ENCODE peak calls at places on chromosomes 5 and 9, in seven cellular contexts. G is GM13976; P is body of pancreas; H is neural crest cell; D is CD8-positive, alpha-beta T cell; T is endothelial cell; Q is cardiac fibroblast. O is an unnamed sample.

GRCh38 chr5:56323505-56323904 is 90.4 kb upstream of the ANKRD55 start:
- DNase-seq in Q (peak), D (no peak), G (no peak), P (peak), H (no peak), T (no peak), O (no peak)

GRCh38 chr5:1001406-1002270 is 7.0 kb upstream of the NKD2 start:
- DNase-seq in G (no peak), H (no peak), T (peak), P (no peak), D (no peak), Q (no peak), O (no peak)

GRCh38 chr9:21549251-21549765 is 67.2 kb upstream of the IFNE start:
- DNase-seq in T (no peak), D (no peak), P (peak), Q (peak), H (no peak), G (no peak), O (no peak)

GRCh38 chr9:35615981-35616680 is 2.1 kb downstream of the CD72 start:
- DNase-seq in Q (no peak), T (no peak), D (no peak), P (no peak), H (no peak), G (no peak), O (no peak)

GRCh38 chr5:116476903-116477537 is 97.6 kb downstream of the SEMA6A start:
- DNase-seq in Q (no peak), G (no peak), T (no peak), P (no peak), H (no peak), D (no peak), O (no peak)

GRCh38 chr9:131277673-131278420 is 1.5 kb upstream of the FAM78A start:
- DNase-seq in P (peak), G (peak), T (peak), D (peak), Q (peak), H (peak), O (no peak)

GRCh38 chr5:39622281-39622680 is 197.5 kb upstream of the DAB2 start:
- DNase-seq in P (no peak), G (no peak), T (no peak), D (no peak), Q (no peak), H (no peak), O (no peak)

GRCh38 chr9:120668399-120668798 is 45.9 kb downstream of the MEGF9 start:
- DNase-seq in T (no peak), Q (no peak), H (no peak), P (peak), G (no peak), D (no peak), O (no peak)

GRCh38 chr9:109868222-109868621 is 88.2 kb downstream of the PALM2AKAP2 start:
- DNase-seq in G (no peak), D (no peak), P (no peak), T (no peak), H (no peak), Q (peak), O (no peak)

GRCh38 chr9:88821749-88822106 is 169.5 kb upstream of the S1PR3 start:
- DNase-seq in D (no peak), T (no peak), G (no peak), H (no peak), P (no peak), Q (no peak), O (no peak)

GRCh38 chr5:144125163-144125726 is 45.2 kb downstream of the YIPF5 start:
- DNase-seq in P (no peak), Q (no peak), T (no peak), H (no peak), G (no peak), D (no peak), O (no peak)

GRCh38 chr5:63843190-63843589 is 119.1 kb downstream of the HTR1A start:
- DNase-seq in H (no peak), G (no peak), P (no peak), Q (no peak), T (no peak), D (no peak), O (no peak)

GRCh38 chr5:136032564-136032963 is 3.8 kb downstream of the TGFBI start:
- DNase-seq in D (no peak), G (no peak), P (no peak), T (no peak), Q (peak), H (no peak), O (no peak)

GRCh38 chr9:14300588-14300987 is 13.4 kb downstream of the NFIB start:
- DNase-seq in H (no peak), D (no peak), G (no peak), P (no peak), Q (no peak), T (no peak), O (no peak)

GRCh38 chr9:33153001-33153400 is 14.1 kb downstream of the B4GALT1 start:
- DNase-seq in G (no peak), P (no peak), Q (no peak), T (no peak), D (no peak), H (no peak), O (no peak)

GRCh38 chr9:91126761-91127420 is 234.8 kb downstream of the AUH start:
- DNase-seq in Q (peak), G (no peak), P (no peak), T (no peak), D (no peak), H (no peak), O (no peak)

GRCh38 chr9:109286571-109286977 is 34.3 kb downstream of the EPB41L4B start:
- DNase-seq in P (no peak), H (no peak), T (no peak), G (no peak), D (no peak), Q (peak), O (no peak)

GRCh38 chr5:125058185-125058826 is 311.9 kb upstream of the ZNF608 start:
- DNase-seq in T (no peak), P (no peak), G (no peak), Q (peak), D (no peak), H (no peak), O (no peak)

GRCh38 chr5:68074633-68075032 is 140.9 kb upstream of the PIK3R1 start:
- DNase-seq in G (no peak), H (no peak), Q (no peak), P (no peak), D (no peak), T (no peak), O (no peak)

GRCh38 chr9:134611046-134611445 is 30.6 kb upstream of the COL5A1 start:
- DNase-seq in T (no peak), H (no peak), Q (no peak), D (no peak), G (no peak), P (no peak), O (no peak)

GRCh38 chr5:90615355-90615754 is 56.8 kb downstream of the ADGRV1 start:
- DNase-seq in P (no peak), G (no peak), T (no peak), H (no peak), Q (no peak), D (no peak), O (no peak)

GRCh38 chr9:20314981-20315380 is 307.3 kb downstream of the MLLT3 start:
- DNase-seq in T (no peak), G (no peak), Q (no peak), H (no peak), D (no peak), P (no peak), O (no peak)

GRCh38 chr5:61724102-61724501 is 392.0 kb downstream of the ZSWIM6 start:
- DNase-seq in T (no peak), D (no peak), H (no peak), Q (no peak), G (no peak), P (no peak), O (no peak)

GRCh38 chr5:77985247-77985646 is 209.1 kb upstream of the TBCA start:
- DNase-seq in Q (no peak), T (no peak), H (no peak), G (no peak), D (no peak), P (no peak), O (no peak)

GRCh38 chr5:55608595-55608994 is 73.8 kb upstream of the PLPP1 start:
- DNase-seq in G (no peak), H (no peak), P (no peak), Q (no peak), D (no peak), T (no peak), O (no peak)

GRCh38 chr5:180315762-180316212 is 23.9 kb upstream of the MAPK9 start:
- DNase-seq in Q (peak), G (peak), D (peak), H (peak), P (peak), T (peak), O (peak)

GRCh38 chr5:141615991-141616715 is 2.6 kb downstream of the DIAPH1 start:
- DNase-seq in G (no peak), Q (no peak), H (no peak), D (no peak), P (no peak), T (no peak), O (no peak)

GRCh38 chr9:98933890-98934289 is 9.8 kb upstream of the COL15A1 start:
- DNase-seq in H (no peak), T (no peak), Q (no peak), G (no peak), P (no peak), D (no peak), O (no peak)

GRCh38 chr5:172715931-172716682 is 54.9 kb downstream of the DUSP1 start:
- DNase-seq in P (no peak), T (no peak), D (no peak), Q (no peak), G (no peak), H (no peak), O (no peak)

GRCh38 chr5:26326153-26326759 is 712.1 kb downstream of the CDH9 start:
- DNase-seq in T (no peak), P (no peak), D (no peak), H (no peak), G (no peak), Q (no peak), O (no peak)

GRCh38 chr9:117034862-117035261 is 347.8 kb downstream of the TRIM32 start:
- DNase-seq in T (peak), Q (peak), D (no peak), P (no peak), G (no peak), H (peak), O (no peak)

GRCh38 chr5:71939452-71939932 is 167.8 kb upstream of the MAP1B start:
- DNase-seq in D (no peak), P (no peak), G (no peak), H (no peak), Q (no peak), T (no peak), O (no peak)

GRCh38 chr5:177325868-177326381 is 14.2 kb upstream of the MXD3 start:
- DNase-seq in Q (no peak), G (no peak), T (no peak), H (no peak), D (no peak), P (peak), O (no peak)

GRCh38 chr9:16396389-16396788 is 474.1 kb downstream of the BNC2 start:
- DNase-seq in H (no peak), T (no peak), Q (peak), P (no peak), G (no peak), D (no peak), O (no peak)

GRCh38 chr9:136209786-136210185 is 4.9 kb upstream of the LHX3 start:
- DNase-seq in D (no peak), H (no peak), Q (no peak), G (no peak), P (no peak), T (no peak), O (no peak)

GRCh38 chr9:68584110-68585033 is 43.7 kb upstream of the TMEM252 start:
- DNase-seq in P (peak), G (peak), D (peak), T (peak), Q (peak), H (peak), O (peak)

GRCh38 chr5:139861889-139862207 is 66.2 kb downstream of the PSD2 start:
- DNase-seq in D (no peak), Q (no peak), P (no peak), G (no peak), H (no peak), T (no peak), O (no peak)

GRCh38 chr5:139863855-139864558 is 68.4 kb downstream of the PSD2 start:
- DNase-seq in Q (peak), T (peak), P (peak), D (peak), G (peak), H (peak), O (peak)

GRCh38 chr5:139862313-139862712 is 66.7 kb downstream of the PSD2 start:
- DNase-seq in G (no peak), D (no peak), Q (peak), P (no peak), H (no peak), T (no peak), O (no peak)

GRCh38 chr5:139863361-139863760 is 67.8 kb downstream of the PSD2 start:
- DNase-seq in Q (no peak), T (no peak), D (no peak), G (no peak), P (peak), H (no peak), O (no peak)

GRCh38 chr5:139862803-139863202 is 67.2 kb downstream of the PSD2 start:
- DNase-seq in H (no peak), T (no peak), P (no peak), D (no peak), G (no peak), Q (no peak), O (no peak)
- TF ChIP-seq CTCF in H (no peak), T (no peak), P (no peak), D (no peak), G (no peak), Q (no peak), O (no peak)

GRCh38 chr5:149853019-149853648 is 91.5 kb downstream of the PDE6A start:
- DNase-seq in T (peak), P (peak), G (peak), D (peak), H (peak), Q (peak), O (peak)
- TF ChIP-seq CTCF in T (peak), P (peak), G (peak), D (peak), H (peak), Q (peak), O (peak)

GRCh38 chr5:81393430-81393782 is 528 bp downstream of the ACOT12 start:
- DNase-seq in Q (no peak), P (no peak), H (no peak), D (no peak), G (no peak), T (no peak), O (no peak)
- TF ChIP-seq CTCF in Q (no peak), P (no peak), H (no peak), D (no peak), G (no peak), T (no peak), O (no peak)

GRCh38 chr5:4520557-4520956 is 619.6 kb upstream of the ADAMTS16 start:
- DNase-seq in H (no peak), Q (no peak), P (no peak), D (no peak), G (no peak), T (no peak), O (no peak)
- TF ChIP-seq CTCF in H (no peak), Q (no peak), P (no peak), D (no peak), G (no peak), T (no peak), O (no peak)

GRCh38 chr5:66931651-66932050 is 264.9 kb downstream of the CD180 start:
- DNase-seq in H (no peak), P (no peak), T (no peak), Q (no peak), G (no peak), D (no peak), O (no peak)
- TF ChIP-seq CTCF in H (no peak), P (no peak), T (no peak), Q (no peak), G (no peak), D (no peak), O (no peak)

GRCh38 chr9:74770508-74771261 is 117.0 kb downstream of the TRPM6 start:
- DNase-seq in D (peak), G (peak), T (peak), Q (peak), P (peak), H (peak), O (peak)
- TF ChIP-seq CTCF in D (peak), G (peak), T (peak), Q (peak), P (peak), H (peak), O (peak)

GRCh38 chr5:76736679-76737078 is 20.8 kb downstream of the F2R start:
- DNase-seq in G (no peak), H (no peak), Q (no peak), D (no peak), P (no peak), T (no peak), O (no peak)
- TF ChIP-seq CTCF in G (no peak), H (no peak), Q (no peak), D (no peak), P (no peak), T (no peak), O (no peak)

O was measured in natural killer cell.